ENCODE peak calls at places on chromosome 12, in ten cellular contexts. X is heart left ventricle, Q is mesendoderm, I is pancreas, H is OCI-LY7, N is left ventricle myocardium inferior, Y is stomach, V is Peyer's patch, S is heart right ventricle, K is adrenal gland. M is an unnamed sample.

GRCh38 chr12:47361389-47362031 is 281.8 kb upstream of the AMIGO2 start:
- DNase-seq in X (peak; percentile 25), Q (peak; percentile 66), I (no peak), H (peak; percentile 79), N (no peak), Y (no peak), V (peak; percentile 70), S (no peak), K (no peak), M (peak; percentile 67)

GRCh38 chr12:24993756-24994155 is 44.9 kb upstream of the BCAT1 start:
- DNase-seq in X (no peak), Q (peak; percentile 2), I (no peak), H (no peak), N (no peak), Y (no peak), V (no peak), S (no peak), K (no peak), M (no peak)

GRCh38 chr12:117853600-117853999 is 115.2 kb downstream of the KSR2 start:
- DNase-seq in X (no peak), Q (no peak), I (no peak), H (no peak), N (no peak), Y (peak; percentile 43), V (no peak), S (no peak), K (no peak), M (no peak)

GRCh38 chr12:32671930-32672785 is 6.9 kb upstream of the DNM1L start:
- DNase-seq in X (peak; percentile 53), Q (peak; percentile 70), I (peak; percentile 33), H (peak; percentile 89), N (no peak), Y (peak; percentile 47), V (no peak), S (no peak), K (peak; percentile 53), M (no peak)

GRCh38 chr12:4250691-4251090 is 22.9 kb upstream of the CCND2 start:
- DNase-seq in X (no peak), Q (no peak), I (no peak), H (no peak), N (no peak), Y (no peak), V (no peak), S (no peak), K (no peak), M (no peak)

GRCh38 chr12:10667581-10667980 is 6.3 kb downstream of the STYK1 start:
- DNase-seq in X (no peak), Q (no peak), I (no peak), H (no peak), N (no peak), Y (no peak), V (no peak), S (no peak), K (no peak), M (no peak)

GRCh38 chr12:113971392-113971791 is 5.3 kb upstream of the RBM19 start:
- DNase-seq in X (no peak), Q (no peak), I (no peak), H (no peak), N (no peak), Y (no peak), V (no peak), S (no peak), K (no peak), M (no peak)

GRCh38 chr12:70645494-70646317 is 8.5 kb upstream of the PTPRB start:
- DNase-seq in X (peak; percentile 63), Q (peak; percentile 65), I (peak; percentile 4), H (no peak), N (peak; percentile 40), Y (peak; percentile 36), V (no peak), S (peak; percentile 41), K (peak; percentile 73), M (peak; percentile 60)

GRCh38 chr12:76706099-76706498 is 57.8 kb upstream of the ZDHHC17 start:
- DNase-seq in X (no peak), Q (no peak), I (no peak), H (peak; percentile 4), N (no peak), Y (no peak), V (no peak), S (no peak), K (no peak), M (no peak)

GRCh38 chr12:83408841-83409240 is 722.1 kb downstream of the TMTC2 start:
- DNase-seq in X (no peak), Q (no peak), I (no peak), H (no peak), N (no peak), Y (no peak), V (no peak), S (no peak), K (no peak), M (no peak)

GRCh38 chr12:103503546-103504480 is 8.0 kb upstream of the C12orf42 start:
- DNase-seq in X (no peak), Q (peak; percentile 55), I (no peak), H (peak; percentile 70), N (no peak), Y (peak; percentile 61), V (peak; percentile 69), S (peak; percentile 16), K (peak; percentile 24), M (no peak)

GRCh38 chr12:97097734-97098133 is 190.7 kb downstream of the NEDD1 start:
- DNase-seq in X (no peak), Q (peak; percentile 49), I (no peak), H (no peak), N (no peak), Y (no peak), V (no peak), S (no peak), K (no peak), M (no peak)

GRCh38 chr12:80041691-80042090 is 57.6 kb upstream of the OTOGL start:
- DNase-seq in X (no peak), Q (no peak), I (no peak), H (no peak), N (no peak), Y (no peak), V (no peak), S (no peak), K (no peak), M (no peak)

GRCh38 chr12:4282103-4282891 is 8.7 kb downstream of the CCND2 start:
- DNase-seq in X (no peak), Q (no peak), I (no peak), H (no peak), N (no peak), Y (no peak), V (no peak), S (no peak), K (no peak), M (no peak)

GRCh38 chr12:25997401-25997973 is 39.0 kb downstream of the RASSF8 start:
- DNase-seq in X (no peak), Q (peak; percentile 96), I (no peak), H (no peak), N (no peak), Y (no peak), V (no peak), S (no peak), K (no peak), M (no peak)

DNA sequence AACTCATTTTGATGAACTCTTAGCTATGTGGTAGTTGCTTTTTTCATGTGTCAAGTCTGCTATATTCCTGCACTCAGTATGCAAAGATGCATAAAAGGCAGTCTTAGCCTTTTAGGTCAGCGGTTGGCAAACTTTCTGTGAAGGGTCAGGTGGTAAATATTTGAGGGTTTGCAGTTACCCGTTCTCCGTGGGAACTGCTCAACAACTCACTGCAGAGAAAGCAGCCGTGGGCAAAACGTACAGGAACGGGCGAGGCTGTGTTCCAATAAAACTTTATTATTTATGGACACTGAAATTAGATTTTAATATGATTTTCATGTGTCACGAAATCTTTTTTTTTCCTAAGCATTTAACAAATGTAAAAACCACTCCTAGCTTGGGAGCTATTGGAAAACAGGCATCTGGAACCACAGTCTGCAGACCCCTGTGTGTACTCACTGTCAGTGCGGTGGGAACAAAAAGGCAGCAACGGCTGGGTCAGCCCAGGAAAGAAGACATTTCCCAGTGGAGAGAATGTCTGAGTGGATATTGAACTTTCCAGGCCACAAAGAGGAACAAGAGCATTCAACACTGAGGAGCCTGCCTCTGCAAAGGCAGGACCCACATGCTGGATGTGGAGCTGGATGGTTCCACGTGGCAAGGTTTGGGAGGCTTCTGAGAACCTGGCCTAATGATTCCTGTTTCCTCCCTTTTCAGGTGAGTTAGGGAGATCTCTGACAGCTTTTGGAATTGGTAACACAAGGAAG is 3.5 kb upstream of the ACACB start:
- DNase-seq in X (no peak), Q (no peak), I (peak; percentile 31), H (no peak), N (no peak), Y (no peak), V (no peak), S (no peak), K (no peak), M (no peak)
- H3K4me1 ChIP-seq in X (peaks cover 71% of the 10 kb centered on the region), Q (no peaks in the 10 kb centered on the region), I (peaks cover 36% of the 10 kb centered on the region), H (peaks cover 7% of the 10 kb centered on the region), N (peaks cover 73% of the 10 kb centered on the region), Y (peaks cover 69% of the 10 kb centered on the region), V (no peaks in the 10 kb centered on the region), S (peaks cover 39% of the 10 kb centered on the region), K (peaks cover 63% of the 10 kb centered on the region), M (no peaks in the 10 kb centered on the region)

DNA sequence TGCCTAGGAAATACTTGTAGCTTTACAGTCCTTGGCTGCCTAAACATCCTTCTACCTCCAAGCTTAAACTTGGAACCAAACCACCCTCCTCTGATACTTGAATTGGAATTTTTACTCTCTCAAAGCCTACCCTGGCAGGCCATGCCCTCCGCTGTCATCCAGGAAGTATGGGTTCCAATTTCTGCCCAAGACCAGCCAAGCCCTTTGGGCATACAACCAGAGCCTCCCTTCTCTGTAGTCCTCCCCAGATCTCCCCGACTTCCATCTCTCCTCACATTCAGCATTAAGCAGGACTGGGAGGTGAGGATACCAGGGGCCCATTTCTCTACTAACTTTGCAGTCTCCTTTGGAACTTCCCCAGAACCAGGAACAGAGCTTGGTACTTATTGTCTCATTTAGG is 365 bp upstream of the DHH start:
- DNase-seq in X (no peak), Q (no peak), I (no peak), H (no peak), N (no peak), Y (no peak), V (no peak), S (no peak), K (no peak), M (no peak)
- H3K4me1 ChIP-seq in X (peaks cover 48% of the 10 kb centered on the region), Q (no peaks in the 10 kb centered on the region), I (no peaks in the 10 kb centered on the region), H (peaks cover 7% of the 10 kb centered on the region), N (peaks cover 53% of the 10 kb centered on the region), Y (peaks cover 47% of the 10 kb centered on the region), V (no peaks in the 10 kb centered on the region), S (peaks cover 43% of the 10 kb centered on the region), K (peaks cover 10% of the 10 kb centered on the region), M (peaks cover 19% of the 10 kb centered on the region)

DNA sequence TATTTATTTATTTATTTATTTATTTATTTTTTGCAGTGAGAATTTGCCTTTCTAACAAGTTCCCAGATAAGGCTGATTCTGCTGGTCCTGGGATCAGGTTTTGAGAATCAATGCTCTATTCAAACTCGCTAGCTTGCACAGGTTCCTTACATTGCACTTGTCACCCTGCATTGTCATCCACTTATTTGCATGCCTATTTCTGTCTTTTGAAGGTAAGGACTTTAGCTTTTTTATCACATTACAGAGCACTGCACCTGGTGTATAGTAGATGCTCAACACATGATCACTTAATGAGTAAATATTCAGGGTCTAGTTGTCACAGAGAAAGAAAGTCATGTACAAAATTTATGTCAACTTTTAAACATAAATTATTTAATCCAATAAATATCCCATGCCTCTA is 219.7 kb upstream of the BTG1 start:
- DNase-seq in X (no peak), Q (no peak), I (no peak), H (peak; percentile 83), N (no peak), Y (no peak), V (no peak), S (no peak), K (no peak), M (no peak)
- H3K4me1 ChIP-seq in X (peaks cover 10% of the 10 kb centered on the region), Q (no peaks in the 10 kb centered on the region), I (peaks cover 3% of the 10 kb centered on the region), H (peaks cover 68% of the 10 kb centered on the region), N (peaks cover 18% of the 10 kb centered on the region), Y (peaks cover 13% of the 10 kb centered on the region), V (no peaks in the 10 kb centered on the region), S (no peaks in the 10 kb centered on the region), K (no peaks in the 10 kb centered on the region), M (no peaks in the 10 kb centered on the region)

GRCh38 chr12:12704593-12705230 is 8.7 kb upstream of the GPR19 start:
- DNase-seq in X (peak; percentile 52), Q (peak; percentile 96), I (peak; percentile 65), H (peak; percentile 83), N (no peak), Y (peak; percentile 62), V (peak; percentile 48), S (no peak), K (peak; percentile 79), M (peak; percentile 56)
- H3K4me1 ChIP-seq in X (peaks cover 6% of the 10 kb centered on the region), Q (no peaks in the 10 kb centered on the region), I (peaks cover 9% of the 10 kb centered on the region), H (peaks cover under 1% of the 10 kb centered on the region), N (peaks cover 6% of the 10 kb centered on the region), Y (peaks cover 16% of the 10 kb centered on the region), V (no peaks in the 10 kb centered on the region), S (no peaks in the 10 kb centered on the region), K (no peaks in the 10 kb centered on the region), M (no peaks in the 10 kb centered on the region)

M was measured in uterus.